ENCODE peak calls at places on chromosomes 13 and 19, in four cellular contexts. K is K562, L is HepG2, E is GM12878. X is an unnamed sample.

GRCh38 chr13:98377635-98378378 is 199.1 kb downstream of the STK24 start:
- DNase-seq in K (no peak), E (no peak), L (no peak), X (no peak)

GRCh38 chr19:45141203-45141900 is 19.4 kb downstream of the NKPD1 start:
- DNase-seq in K (no peak), E (no peak), L (no peak), X (no peak)

GRCh38 chr13:40148103-40148502 is 492.6 kb downstream of the COG6 start:
- DNase-seq in K (no peak), L (no peak), E (no peak), X (no peak)

GRCh38 chr19:47723573-47723923 is 10.3 kb downstream of the EHD2 start:
- DNase-seq in L (peak; percentile 63), K (no peak), E (no peak), X (no peak)

GRCh38 chr19:14366529-14366928 is 14.7 kb upstream of the ADGRE5 start:
- DNase-seq in K (peak; percentile 84), E (peak; percentile 98), L (peak; percentile 69), X (peak; percentile 89)

GRCh38 chr19:58182577-58182988 is 278 bp upstream of the ZNF274 start:
- DNase-seq in K (peak; percentile 97), E (no peak), L (no peak), X (no peak)

GRCh38 chr19:33590224-33590623 is 31.5 kb upstream of the CHST8 start:
- DNase-seq in L (no peak), K (no peak), E (no peak), X (no peak)

GRCh38 chr13:94112227-94112626 is 367.3 kb downstream of the DCT start:
- DNase-seq in L (peak; percentile 28), K (no peak), E (no peak), X (no peak)

GRCh38 chr13:43196171-43196611 is 172.8 kb downstream of the DNAJC15 start:
- DNase-seq in K (no peak), E (no peak), L (no peak), X (no peak)

GRCh38 chr19:2478324-2478755 is 2.4 kb downstream of the GADD45B start:
- DNase-seq in K (no peak), E (no peak), L (no peak), X (no peak)

GRCh38 chr13:38415233-38415632 is 65.6 kb downstream of the UFM1 start:
- DNase-seq in K (no peak), E (peak; percentile 72), L (no peak), X (no peak)

GRCh38 chr13:113783482-113783881 is 24.5 kb downstream of the TMEM255B start:
- DNase-seq in E (no peak), K (no peak), L (no peak), X (no peak)

GRCh38 chr19:47776568-47776967 is 1.9 kb upstream of the SELENOW start:
- DNase-seq in K (no peak), E (no peak), L (peak; percentile 77), X (no peak)

GRCh38 chr13:109610517-109610916 is 175.9 kb downstream of the IRS2 start:
- DNase-seq in L (no peak), E (no peak), K (no peak), X (peak; percentile 56)

GRCh38 chr19:46478356-46478986 is 7.1 kb upstream of the PNMA8A start:
- DNase-seq in K (peak; percentile 56), E (no peak), L (no peak), X (peak; percentile 60)

GRCh38 chr13:59086147-59086546 is 1077.6 kb downstream of the DIAPH3 start:
- DNase-seq in K (no peak), E (no peak), L (no peak), X (no peak)

GRCh38 chr13:75369986-75370385 is 112.0 kb downstream of the TBC1D4 start:
- DNase-seq in E (no peak), K (no peak), L (no peak), X (no peak)

GRCh38 chr13:97496511-97496910 is 62.5 kb downstream of the RAP2A start:
- DNase-seq in L (no peak), K (no peak), E (no peak), X (no peak)

GRCh38 chr19:1690570-1691307 is 38.3 kb upstream of the TCF3 start:
- DNase-seq in L (no peak), K (peak; percentile 98), E (no peak), X (peak; percentile 89)

GRCh38 chr19:40623403-40624239 is 22.5 kb downstream of the LTBP4 start:
- DNase-seq in E (no peak), K (peak; percentile 98), L (peak; percentile 43), X (peak; percentile 98)

GRCh38 chr19:45469132-45469834 is 1.5 kb downstream of the FOSB start:
- DNase-seq in K (peak; percentile 95), L (peak; percentile 87), E (peak; percentile 78), X (peak; percentile 94)

GRCh38 chr19:43628646-43629326 is 9.4 kb upstream of the ZNF428 start:
- DNase-seq in E (no peak), K (peak; percentile 70), L (no peak), X (no peak)

GRCh38 chr13:33296793-33297425 is 11.4 kb upstream of the STARD13 start:
- DNase-seq in E (no peak), K (no peak), L (peak; percentile 68), X (no peak)

GRCh38 chr19:17766543-17767131 is 15.4 kb downstream of the FCHO1 start:
- DNase-seq in L (peak; percentile 89), K (peak; percentile 29), E (no peak), X (peak; percentile 94)

GRCh38 chr13:37395544-37395943 is 203.0 kb downstream of the POSTN start:
- DNase-seq in L (no peak), E (no peak), K (no peak), X (no peak)

GRCh38 chr13:44487989-44488388 is 88.1 kb downstream of the TSC22D1 start:
- DNase-seq in E (peak; percentile 28), L (no peak), K (no peak), X (no peak)

GRCh38 chr13:32056316-32056715 is 24.7 kb downstream of the FRY start:
- DNase-seq in E (no peak), L (no peak), K (no peak), X (no peak)

GRCh38 chr13:49351871-49352270 is 92.0 kb downstream of the CAB39L start:
- DNase-seq in E (no peak), L (no peak), K (no peak), X (no peak)

GRCh38 chr19:33638167-33639033 is 16.6 kb downstream of the CHST8 start:
- DNase-seq in E (no peak), L (no peak), K (no peak), X (no peak)

GRCh38 chr13:47190696-47191095 is 293.8 kb upstream of the HTR2A start:
- DNase-seq in E (no peak), L (no peak), K (no peak), X (no peak)

DNA sequence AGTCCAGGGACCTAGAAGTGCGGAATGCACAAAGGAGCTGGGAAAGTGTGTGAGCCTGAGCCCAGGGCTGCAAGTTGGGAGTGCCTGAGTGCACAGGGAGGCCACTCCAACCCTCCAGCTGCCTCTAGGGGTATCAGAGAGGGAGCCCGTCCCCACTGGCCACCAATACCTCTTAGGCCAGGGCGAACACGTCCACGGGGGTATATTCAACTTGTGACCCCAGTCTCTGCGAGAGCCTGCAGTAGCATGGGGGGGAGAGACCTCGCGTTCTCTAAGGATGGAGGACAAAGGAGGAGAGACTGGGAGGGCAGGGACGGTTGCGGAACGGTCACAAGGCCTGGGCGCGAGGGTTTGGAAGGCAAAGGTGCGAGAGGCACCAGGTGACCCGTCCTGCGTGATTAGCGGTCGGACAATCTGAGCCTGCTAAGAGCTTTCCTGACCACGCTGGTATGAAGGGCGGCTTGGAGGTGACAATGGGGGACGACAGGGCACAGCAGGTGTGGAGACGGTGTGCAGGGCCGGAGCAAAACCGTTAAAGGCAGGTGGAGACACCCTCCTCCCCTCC is 676 bp downstream of the CD320 start:
- DNase-seq in L (peak; percentile 23), E (no peak), K (no peak), X (peak; percentile 21)
- TF ChIP-seq CTCF in L (peak; percentile 2), E (no peak), K (peak; percentile 12), X (no peak)

GRCh38 chr19:10872551-10873107 is 1.3 kb downstream of the CARM1 start:
- DNase-seq in E (no peak), L (no peak), K (no peak), X (no peak)
- TF ChIP-seq ESRRA in E (no peak), L (no peak), K (no peak), X (no peak)

GRCh38 chr13:99686157-99686572 is 184.9 kb downstream of the TM9SF2 start:
- DNase-seq in E (no peak), L (peak; percentile 58), K (peak; percentile 23), X (peak; percentile 38)
- TF ChIP-seq CREB1 in E (no peak), L (no peak), K (no peak), X (no peak)

GRCh38 chr19:31676271-31677004 is 327.2 kb upstream of the TSHZ3 start:
- DNase-seq in L (no peak), K (no peak), E (no peak), X (peak; percentile 42)
- TF ChIP-seq CTCF in L (peak; percentile 52), K (peak; percentile 54), E (no peak), X (no peak)

GRCh38 chr13:62482351-62482750 is 1066.7 kb upstream of the PCDH20 start:
- DNase-seq in K (no peak), E (no peak), L (peak; percentile 20), X (no peak)
- TF ChIP-seq ESRRA in K (no peak), E (no peak), L (no peak), X (no peak)

DNA sequence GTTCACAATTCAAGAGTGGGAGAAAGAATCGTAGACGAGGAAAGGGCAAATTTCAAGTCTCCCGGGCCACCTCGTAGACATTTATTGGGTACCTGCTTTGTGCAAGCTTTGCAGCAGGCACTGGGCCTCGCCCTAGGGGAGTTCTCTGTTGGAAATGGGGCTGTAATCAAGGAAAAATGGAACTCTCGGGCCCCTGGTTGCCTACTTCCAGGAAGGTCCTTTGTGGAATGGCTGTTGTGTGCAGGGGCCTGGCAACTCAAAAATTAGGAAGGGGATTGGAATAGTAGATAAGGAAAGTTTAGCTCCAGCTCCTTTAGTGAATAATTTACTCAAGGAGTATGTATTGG is 612 bp downstream of the ZNF526 start:
- DNase-seq in E (no peak), L (no peak), K (no peak), X (no peak)
- TF ChIP-seq CREB1 in E (no peak), L (no peak), K (no peak), X (no peak)

GRCh38 chr13:77480071-77480470 is 55.4 kb upstream of the SCEL start:
- DNase-seq in E (no peak), L (no peak), K (no peak), X (no peak)
- TF ChIP-seq CTCF in E (no peak), L (no peak), K (no peak), X (no peak)

GRCh38 chr13:111156421-111156820 is 41.3 kb downstream of the ARHGEF7 start:
- DNase-seq in L (no peak), K (no peak), E (no peak), X (no peak)

GRCh38 chr13:111158136-111158805 is 43.2 kb downstream of the ARHGEF7 start:
- DNase-seq in E (no peak), L (no peak), K (no peak), X (no peak)

GRCh38 chr13:111159362-111160320 is 44.5 kb downstream of the ARHGEF7 start:
- DNase-seq in L (no peak), E (no peak), K (no peak), X (no peak)

GRCh38 chr13:111161601-111162600 is 46.8 kb downstream of the ARHGEF7 start:
- DNase-seq in K (no peak), L (no peak), E (no peak), X (no peak)

DNA sequence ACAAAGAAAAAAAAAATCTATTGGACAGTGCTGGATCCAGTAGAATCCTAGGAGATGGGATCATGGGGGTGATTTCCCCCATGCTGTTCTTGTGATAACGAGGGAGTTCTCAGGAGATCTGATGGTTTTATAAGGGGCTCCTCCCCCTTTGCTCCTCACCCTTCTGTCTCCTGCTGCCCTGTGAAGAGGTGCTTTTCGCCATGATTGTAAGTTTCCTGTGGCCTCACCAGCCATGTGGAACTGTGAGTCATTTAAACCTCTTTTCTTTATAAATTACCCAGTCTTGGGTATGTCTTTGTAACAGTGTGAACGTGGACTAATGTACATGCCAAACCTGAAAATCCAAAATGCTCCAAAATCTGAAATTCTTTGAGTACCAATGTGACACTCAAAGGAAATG is 45.5 kb downstream of the ARHGEF7 start:
- DNase-seq in L (no peak), E (no peak), K (no peak), X (no peak)
- TF ChIP-seq ESRRA in L (no peak), E (no peak), K (no peak), X (no peak)

X was measured in WTC11.